ENCODE peak calls at places on chromosomes 6 and 20, in seven cellular contexts. G is keratinocyte, T is K562, E is mesenchymal stem cell, W is breast epithelium, Y is tibial artery, F is AG04450. A is an unnamed sample.

GRCh38 chr6:143536866-143537691 is 25.6 kb upstream of the FUCA2 start:
- DNase-seq in T (no peak), W (peak; percentile 55), G (no peak), E (peak; percentile 54), Y (peak; percentile 47), F (no peak), A (no peak)

GRCh38 chr6:111540971-111541719 is 58.1 kb upstream of the REV3L start:
- DNase-seq in E (no peak), G (no peak), W (no peak), F (no peak), T (no peak), Y (no peak), A (no peak)

GRCh38 chr6:135380793-135381192 is 116.7 kb downstream of the AHI1 start:
- DNase-seq in G (no peak), Y (no peak), F (no peak), W (no peak), T (no peak), E (no peak), A (no peak)

GRCh38 chr6:42279144-42279781 is 61.6 kb upstream of the MRPS10 start:
- DNase-seq in G (no peak), F (no peak), T (no peak), E (no peak), Y (no peak), W (no peak), A (no peak)

GRCh38 chr6:46454691-46455090 is 36.6 kb downstream of the RCAN2 start:
- DNase-seq in E (no peak), Y (no peak), T (no peak), G (no peak), W (no peak), F (no peak), A (no peak)

GRCh38 chr20:62571667-62572344 is 70.5 kb upstream of the SLCO4A1 start:
- DNase-seq in Y (no peak), E (no peak), F (no peak), W (no peak), T (peak; percentile 70), G (no peak), A (peak; percentile 88)

GRCh38 chr20:5127204-5127858 is 523 bp downstream of the CDS2 start:
- DNase-seq in T (peak; percentile 53), W (peak; percentile 55), E (peak; percentile 66), F (no peak), G (no peak), Y (peak; percentile 48), A (peak; percentile 94)

GRCh38 chr6:122838060-122838780 is 49.2 kb downstream of the SMPDL3A start:
- DNase-seq in G (no peak), W (no peak), T (no peak), Y (no peak), E (peak; percentile 26), F (no peak), A (no peak)

GRCh38 chr20:21360686-21361085 is 36.6 kb downstream of the NKX2-4 start:
- DNase-seq in F (no peak), Y (no peak), G (no peak), W (no peak), E (peak; percentile 71), T (no peak), A (no peak)

GRCh38 chr6:86010915-86011786 is 368.5 kb upstream of the SYNCRIP start:
- DNase-seq in G (no peak), Y (no peak), F (no peak), W (no peak), E (no peak), T (no peak), A (no peak)

GRCh38 chr6:131136021-131136847 is 967 bp downstream of the AKAP7 start:
- DNase-seq in F (no peak), W (no peak), T (peak; percentile 28), E (peak; percentile 9), Y (no peak), G (no peak), A (no peak)

GRCh38 chr20:63428906-63429575 is 43.4 kb downstream of the KCNQ2 start:
- DNase-seq in G (no peak), T (no peak), Y (no peak), E (no peak), F (no peak), W (no peak), A (no peak)

GRCh38 chr20:38883981-38884733 is 42.1 kb upstream of the FAM83D start:
- DNase-seq in W (no peak), Y (no peak), T (no peak), F (no peak), E (no peak), G (no peak), A (peak; percentile 50)

GRCh38 chr6:1884313-1884712 is 274.6 kb downstream of the FOXC1 start:
- DNase-seq in E (no peak), Y (no peak), F (no peak), W (no peak), G (no peak), T (no peak), A (no peak)

GRCh38 chr6:151376440-151376839 is 14.9 kb downstream of the ZBTB2 start:
- DNase-seq in W (no peak), G (no peak), T (no peak), F (no peak), E (peak; percentile 32), Y (no peak), A (peak; percentile 81)

GRCh38 chr6:120384671-120385070 is 949.6 kb downstream of the TBC1D32 start:
- DNase-seq in G (no peak), W (no peak), Y (no peak), E (no peak), T (no peak), F (no peak), A (no peak)

DNA sequence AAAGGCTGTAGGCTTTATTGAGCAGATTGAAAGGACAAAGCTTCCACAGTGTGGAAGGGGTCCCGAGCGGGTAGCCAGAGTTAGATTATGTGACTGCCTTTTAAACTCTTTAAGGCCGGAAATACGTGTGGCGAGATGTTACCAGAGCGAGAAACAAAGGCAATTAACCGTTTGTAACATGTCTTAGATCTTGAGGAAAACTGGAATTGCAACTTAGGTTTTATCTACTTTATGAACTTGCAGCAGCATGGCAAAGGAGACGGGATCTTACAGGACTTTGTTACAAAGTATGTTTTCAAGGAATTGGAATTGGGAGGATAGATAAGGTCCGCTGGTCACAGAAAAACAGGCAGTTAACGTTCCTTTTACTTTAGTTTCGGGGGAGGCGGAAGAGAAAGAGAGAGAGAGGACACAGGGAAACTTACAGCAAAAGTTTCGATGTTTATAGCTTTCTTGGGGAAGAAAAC is 594.7 kb upstream of the ADGRB3 start:
- DNase-seq in W (no peak), T (peak; percentile 74), F (no peak), G (no peak), Y (no peak), E (no peak), A (peak; percentile 39)
- H3K27ac ChIP-seq in W (no peak overlapping the region), T (peak overlapping the region; percentile 97), F (no peak overlapping the region), G (no peak overlapping the region), Y (no peak overlapping the region), E (no peak overlapping the region), A (peak overlapping the region; percentile 21)

GRCh38 chr20:19787366-19787765 is 29.3 kb downstream of the RIN2 start:
- DNase-seq in W (no peak), Y (no peak), T (no peak), G (no peak), E (no peak), F (no peak), A (no peak)
- H3K27ac ChIP-seq in W (no peak overlapping the region), Y (no peak overlapping the region), T (no peak overlapping the region), G (no peak overlapping the region), E (peak overlapping the region; percentile 97), F (no peak overlapping the region), A (no peak overlapping the region)

GRCh38 chr6:37101991-37102298 is 68.0 kb upstream of the PIM1 start:
- DNase-seq in E (no peak), W (no peak), G (no peak), F (no peak), T (no peak), Y (no peak), A (no peak)

GRCh38 chr6:37105782-37106137 is 64.2 kb upstream of the PIM1 start:
- DNase-seq in F (no peak), G (no peak), W (no peak), Y (no peak), E (no peak), T (no peak), A (no peak)

GRCh38 chr6:37102299-37103168 is 67.4 kb upstream of the PIM1 start:
- DNase-seq in W (peak; percentile 80), E (peak; percentile 98), F (no peak), Y (peak; percentile 90), G (no peak), T (peak; percentile 87), A (peak; percentile 91)

GRCh38 chr6:37104935-37105781 is 64.8 kb upstream of the PIM1 start:
- DNase-seq in G (no peak), Y (no peak), W (no peak), F (no peak), E (no peak), T (no peak), A (no peak)

DNA sequence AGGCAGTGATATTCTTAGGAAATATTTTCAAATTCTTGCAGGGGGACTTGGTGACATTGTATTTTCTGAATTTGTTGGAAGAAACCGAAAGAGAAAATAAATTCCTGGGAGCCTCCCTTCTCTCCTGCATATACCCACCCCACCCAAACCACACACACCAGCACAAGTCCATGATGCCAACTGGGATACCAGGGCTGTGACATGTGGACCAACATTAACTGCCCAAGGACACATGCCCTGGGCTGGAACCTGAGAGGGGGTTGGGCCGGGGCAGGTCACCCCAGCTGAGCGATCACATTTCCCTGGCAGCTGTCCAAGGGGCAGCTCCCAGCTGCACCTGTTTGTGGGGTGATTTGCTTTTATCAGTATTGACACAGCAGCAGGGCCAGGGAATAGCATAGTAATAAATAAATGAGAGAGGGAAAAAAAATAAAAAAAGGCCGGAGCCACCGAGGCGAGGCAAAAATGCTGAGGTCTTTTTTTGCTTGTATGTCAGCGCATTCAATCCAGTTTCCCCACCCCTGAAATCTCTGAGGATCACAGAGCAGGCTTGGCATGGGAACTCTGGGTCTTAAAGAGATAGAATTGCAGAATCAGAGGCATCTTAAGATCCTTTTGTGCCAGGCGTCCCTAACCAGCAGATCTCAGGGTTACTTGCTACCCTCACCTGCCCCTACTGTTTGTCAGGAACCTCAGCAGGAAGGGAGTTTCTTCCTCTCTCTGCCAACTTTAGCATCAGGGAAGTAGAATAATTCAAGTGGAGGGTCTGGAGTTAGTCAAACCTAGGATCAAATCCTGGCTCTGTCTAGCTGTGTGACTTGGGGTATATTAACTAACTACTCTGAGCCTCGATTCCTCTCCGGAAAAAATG is 66.5 kb upstream of the PIM1 start:
- DNase-seq in T (peak; percentile 99), F (no peak), E (peak; percentile 33), W (no peak), G (no peak), Y (peak; percentile 51), A (peak; percentile 74)
- H3K27ac ChIP-seq in T (peak overlapping the region; percentile 63), F (peak overlapping the region; percentile 70), E (peak overlapping the region; percentile 61), W (peak overlapping the region; percentile 81), G (peak overlapping the region; percentile 38), Y (peak overlapping the region; percentile 87), A (no peak overlapping the region)

GRCh38 chr20:25030649-25031026 is 27.3 kb downstream of the ACSS1 start:
- DNase-seq in F (no peak), W (no peak), T (no peak), G (no peak), E (no peak), Y (no peak), A (no peak)

GRCh38 chr20:25032065-25032477 is 25.9 kb downstream of the ACSS1 start:
- DNase-seq in Y (no peak), F (no peak), E (no peak), T (peak; percentile 11), G (no peak), W (no peak), A (no peak)

GRCh38 chr20:25030007-25030648 is 27.8 kb downstream of the ACSS1 start:
- DNase-seq in W (no peak), F (no peak), E (no peak), Y (no peak), T (no peak), G (no peak), A (no peak)

GRCh38 chr20:25032478-25033183 is 25.3 kb downstream of the ACSS1 start:
- DNase-seq in T (peak; percentile 12), W (no peak), E (no peak), Y (no peak), G (no peak), F (no peak), A (no peak)

GRCh38 chr20:25031241-25031640 is 26.7 kb downstream of the ACSS1 start:
- DNase-seq in T (no peak), G (no peak), E (no peak), F (no peak), W (no peak), Y (no peak), A (no peak)
- H3K27ac ChIP-seq in T (no peak overlapping the region), G (no peak overlapping the region), E (no peak overlapping the region), F (no peak overlapping the region), W (no peak overlapping the region), Y (no peak overlapping the region), A (no peak overlapping the region)